ENCODE peak calls at places on chromosomes 3 and 15, in five cellular contexts. Y is RWPE2, W is GM20000, U is cardiac muscle cell, X is left ventricle myocardium inferior. A is an unnamed sample.

GRCh38 chr3:177852001-177852400 is 654.7 kb upstream of the TBL1XR1 start:
- DNase-seq in Y (no peak), W (no peak), U (peak; percentile 73), X (no peak), A (no peak)

GRCh38 chr3:116153174-116153573 is 292.1 kb downstream of the LSAMP start:
- DNase-seq in Y (no peak), W (no peak), U (peak; percentile 7), X (no peak), A (no peak)

GRCh38 chr3:23672628-23673027 is 133.1 kb upstream of the UBE2E1 start:
- DNase-seq in Y (no peak), W (no peak), U (no peak), X (no peak), A (no peak)

GRCh38 chr3:62020706-62021105 is 352.6 kb downstream of the FEZF2 start:
- DNase-seq in Y (no peak), W (no peak), U (no peak), X (no peak), A (no peak)

GRCh38 chr3:186042036-186042435 is 66.9 kb downstream of the ETV5 start:
- DNase-seq in Y (no peak), W (no peak), U (no peak), X (no peak), A (no peak)

GRCh38 chr3:99686955-99687612 is 48.7 kb downstream of the COL8A1 start:
- DNase-seq in Y (no peak), W (peak; percentile 52), U (peak; percentile 86), X (peak; percentile 40), A (no peak)

GRCh38 chr15:77633134-77633912 is 611 bp upstream of the LINGO1 start:
- DNase-seq in Y (peak; percentile 91), W (peak; percentile 97), U (peak; percentile 87), X (peak; percentile 90), A (no peak)

GRCh38 chr15:41332788-41333527 is at the start of gene NUSAP1:
- DNase-seq in Y (no peak), W (peak; percentile 60), U (no peak), X (no peak), A (no peak)

GRCh38 chr3:118641608-118642007 is 393.0 kb downstream of the IGSF11 start:
- DNase-seq in Y (no peak), W (peak; percentile 11), U (no peak), X (no peak), A (no peak)

GRCh38 chr3:50972029-50972428 is 297.3 kb downstream of the DOCK3 start:
- DNase-seq in Y (no peak), W (no peak), U (no peak), X (no peak), A (no peak)

GRCh38 chr15:33145447-33145846 is 49.1 kb downstream of the FMN1 start:
- DNase-seq in Y (peak; percentile 69), W (no peak), U (no peak), X (no peak), A (no peak)

GRCh38 chr15:26711445-26711844 is 61.4 kb downstream of the GABRB3 start:
- DNase-seq in Y (no peak), W (no peak), U (no peak), X (no peak), A (no peak)

GRCh38 chr3:52527732-52528595 is 5.7 kb downstream of the NT5DC2 start:
- DNase-seq in Y (no peak), W (no peak), U (no peak), X (peak; percentile 14), A (peak; percentile 79)

GRCh38 chr3:185153861-185154629 is 1.2 kb upstream of the C3orf70 start:
- DNase-seq in Y (no peak), W (peak; percentile 20), U (no peak), X (no peak), A (no peak)

GRCh38 chr15:63905131-63905530 is 71.4 kb upstream of the HERC1 start:
- DNase-seq in Y (no peak), W (no peak), U (no peak), X (no peak), A (no peak)

GRCh38 chr15:87829651-87830050 is 426.9 kb downstream of the NTRK3 start:
- DNase-seq in Y (no peak), W (no peak), U (peak; percentile 29), X (peak; percentile 31), A (no peak)

GRCh38 chr15:48370460-48370859 is 39.2 kb downstream of the DUT start:
- DNase-seq in Y (no peak), W (no peak), U (peak; percentile 52), X (no peak), A (no peak)

GRCh38 chr3:69081583-69082262 is 1.6 kb upstream of the UBA3 start:
- DNase-seq in Y (no peak), W (no peak), U (no peak), X (no peak), A (no peak)

GRCh38 chr3:119885746-119886530 is 104.0 kb downstream of the NR1I2 start:
- DNase-seq in Y (no peak), W (no peak), U (peak; percentile 11), X (no peak), A (no peak)

GRCh38 chr3:119884161-119884557 is 102.3 kb downstream of the NR1I2 start:
- DNase-seq in Y (no peak), W (no peak), U (no peak), X (no peak), A (no peak)

GRCh38 chr3:119880966-119881365 is 99.1 kb downstream of the NR1I2 start:
- DNase-seq in Y (no peak), W (no peak), U (no peak), X (no peak), A (no peak)

DNA sequence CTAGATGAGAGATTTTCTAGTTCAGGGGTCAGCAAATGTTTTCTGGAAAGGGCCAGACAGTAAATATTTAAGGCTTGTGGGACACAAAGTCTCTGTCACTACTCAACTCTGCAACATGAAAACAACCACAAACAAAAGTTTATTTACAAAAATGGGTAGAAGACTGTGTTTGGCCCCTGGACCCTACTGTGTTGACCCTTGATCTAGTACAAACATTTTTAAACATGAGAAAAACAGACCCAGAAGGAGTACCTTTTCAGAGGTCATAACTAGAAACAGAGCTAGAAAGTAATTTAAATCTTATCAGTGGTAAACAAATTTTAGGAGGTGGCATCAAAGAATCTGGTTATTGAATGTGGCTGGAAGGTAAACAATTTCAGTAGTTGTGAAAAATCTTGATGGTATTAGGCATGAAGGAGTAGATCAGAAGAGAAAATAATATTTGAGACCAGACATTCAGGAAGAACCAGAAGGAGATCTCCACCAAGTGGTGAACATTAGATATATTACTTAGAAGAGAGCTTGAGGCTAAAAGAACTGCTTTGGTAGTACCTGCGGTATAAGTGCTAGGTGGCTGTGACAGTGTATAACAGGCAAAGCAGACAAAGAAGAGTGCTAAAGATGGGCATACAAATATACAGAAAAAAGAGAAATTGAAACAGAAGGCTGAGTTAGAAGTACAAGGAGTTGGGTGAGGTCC is 101.7 kb downstream of the NR1I2 start:
- DNase-seq in Y (no peak), W (no peak), U (no peak), X (no peak), A (no peak)
- TF ChIP-seq CTCF in Y (no peak), W (no peak), U (no peak), X (peak; percentile 23), A (peak; percentile 43)

GRCh38 chr3:5791558-5791957 is 604.1 kb downstream of the EDEM1 start:
- DNase-seq in Y (no peak), W (no peak), U (no peak), X (no peak), A (no peak)

GRCh38 chr3:5784656-5785055 is 597.1 kb downstream of the EDEM1 start:
- DNase-seq in Y (no peak), W (no peak), U (no peak), X (no peak), A (no peak)

DNA sequence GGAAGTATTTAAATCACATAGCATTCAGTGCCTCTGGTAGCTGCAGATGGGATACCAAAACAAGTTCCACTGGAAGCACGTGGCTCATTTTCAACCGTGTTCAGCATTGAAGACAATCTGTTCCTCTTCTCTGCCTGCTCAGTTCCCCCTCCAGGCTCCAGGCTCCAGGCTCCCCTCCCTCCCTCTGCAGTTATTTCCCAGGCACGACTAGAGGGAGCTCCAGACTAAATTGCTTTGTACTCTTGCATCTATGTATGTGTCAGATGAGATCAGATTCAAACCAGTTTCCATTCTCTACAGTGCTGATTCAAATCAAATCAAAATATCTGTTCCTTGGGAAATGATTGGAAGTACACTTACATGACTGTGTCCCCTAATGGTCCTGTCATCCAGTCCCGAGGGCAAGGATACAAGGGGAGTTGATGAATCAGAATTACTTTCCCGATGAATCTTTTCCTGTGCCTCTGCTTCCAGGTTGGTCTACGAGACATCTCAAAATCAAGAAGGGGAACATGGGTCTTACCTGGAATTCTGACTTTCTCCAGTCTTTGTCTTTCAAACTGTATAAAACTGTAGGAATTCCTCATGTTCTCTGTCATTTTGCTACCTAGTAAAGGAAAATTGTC is 600.5 kb downstream of the EDEM1 start:
- DNase-seq in Y (no peak), W (peak; percentile 10), U (no peak), X (no peak), A (no peak)
- TF ChIP-seq CTCF in Y (peak; percentile 13), W (no peak), U (no peak), X (no peak), A (peak; percentile 27)

GRCh38 chr15:68197170-68197492 is 8.0 kb downstream of the CALML4 start:
- DNase-seq in Y (no peak), W (no peak), U (no peak), X (no peak), A (no peak)

GRCh38 chr15:68201153-68201878 is 3.8 kb downstream of the CALML4 start:
- DNase-seq in Y (no peak), W (no peak), U (no peak), X (no peak), A (no peak)

GRCh38 chr15:68200016-68200861 is 4.9 kb downstream of the CALML4 start:
- DNase-seq in Y (no peak), W (no peak), U (no peak), X (no peak), A (no peak)

GRCh38 chr15:68197661-68198437 is 7.3 kb downstream of the CALML4 start:
- DNase-seq in Y (no peak), W (no peak), U (no peak), X (no peak), A (no peak)

DNA sequence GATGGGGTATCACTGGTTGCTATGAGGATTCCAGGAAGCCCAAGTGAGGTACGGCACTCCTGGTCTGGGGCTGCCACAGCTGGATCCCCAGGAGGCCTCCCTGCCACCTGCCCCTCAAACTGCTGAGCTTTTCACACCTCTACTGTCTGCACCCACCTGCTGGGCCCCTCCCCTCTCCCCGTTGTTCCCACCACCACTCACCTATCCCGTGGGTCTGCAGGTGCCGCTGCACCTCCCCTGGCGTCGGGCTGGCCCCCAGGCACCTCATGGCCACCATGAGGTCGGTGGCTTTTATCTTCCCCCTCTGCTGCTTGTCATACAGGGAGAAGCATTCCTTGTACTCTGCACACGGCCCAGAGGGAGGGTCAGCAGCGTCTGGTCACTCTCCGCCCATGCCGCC is 5.8 kb downstream of the CALML4 start:
- DNase-seq in Y (no peak), W (no peak), U (no peak), X (no peak), A (no peak)
- TF ChIP-seq CTCF in Y (no peak), W (no peak), U (no peak), X (no peak), A (no peak)

GRCh38 chr3:15973414-15973813 is 175.6 kb upstream of the ANKRD28 start:
- DNase-seq in Y (no peak), W (no peak), U (no peak), X (no peak), A (no peak)

GRCh38 chr3:15973930-15974329 is 176.2 kb upstream of the ANKRD28 start:
- DNase-seq in Y (no peak), W (no peak), U (no peak), X (no peak), A (no peak)

GRCh38 chr3:15976524-15976923 is 178.7 kb upstream of the ANKRD28 start:
- DNase-seq in Y (no peak), W (no peak), U (no peak), X (no peak), A (no peak)

GRCh38 chr3:15977089-15977488 is 179.3 kb upstream of the ANKRD28 start:
- DNase-seq in Y (no peak), W (no peak), U (no peak), X (no peak), A (no peak)

GRCh38 chr3:15974647-15975046 is 176.9 kb upstream of the ANKRD28 start:
- DNase-seq in Y (no peak), W (no peak), U (no peak), X (no peak), A (no peak)
- TF ChIP-seq CTCF in Y (no peak), W (no peak), U (no peak), X (no peak), A (peak; percentile 28)

A was measured in chondrocyte.